ENCODE peak calls at places on chromosomes 1 and 21, in eight cellular contexts. E is body of pancreas; B is left ventricle myocardium inferior; A is esophagus squamous epithelium; W is pancreas; J is SK-N-SH; S is CD4-positive, alpha-beta memory T cell; Z is hepatocyte. Y is an unnamed sample. For H3K4me1, the result is how much of the 10 kb centered on the place peaks cover.

GRCh38 chr1:64983110-64983509 is 16.8 kb upstream of the JAK1 start:
- DNase-seq in E (peak), B (no peak), A (no peak), W (no peak), J (peak), S (no peak), Z (peak), Y (no peak)

GRCh38 chr1:223700942-223701637 is 11.2 kb upstream of the CAPN2 start:
- DNase-seq in E (peak), B (no peak), A (no peak), W (no peak), J (no peak), S (no peak), Z (peak), Y (no peak)

GRCh38 chr1:44089371-44090070 is 29.1 kb upstream of the KLF17 start:
- DNase-seq in E (no peak), B (no peak), A (no peak), W (no peak), J (no peak), S (no peak), Z (no peak), Y (no peak)

GRCh38 chr1:57752847-57753246 is 329.0 kb upstream of the DAB1 start:
- DNase-seq in E (no peak), B (no peak), A (no peak), W (no peak), J (no peak), S (no peak), Z (no peak), Y (no peak)

GRCh38 chr21:34126691-34127090 is 53.3 kb downstream of the MRPS6 start:
- DNase-seq in E (no peak), B (no peak), A (no peak), W (no peak), J (no peak), S (no peak), Z (no peak), Y (no peak)

GRCh38 chr21:33761104-33762036 is 119.1 kb downstream of the ITSN1 start:
- DNase-seq in E (peak), B (no peak), A (no peak), W (no peak), J (no peak), S (no peak), Z (peak), Y (no peak)

GRCh38 chr1:5740865-5741860 is 251.1 kb downstream of the NPHP4 start:
- DNase-seq in E (no peak), B (no peak), A (no peak), W (peak), J (no peak), S (no peak), Z (no peak), Y (no peak)

GRCh38 chr1:38815903-38816627 is 43.5 kb downstream of the RRAGC start:
- DNase-seq in E (no peak), B (no peak), A (no peak), W (no peak), J (no peak), S (no peak), Z (no peak), Y (no peak)

GRCh38 chr21:27275294-27275927 is 308.5 kb upstream of the ADAMTS5 start:
- DNase-seq in E (no peak), B (no peak), A (no peak), W (no peak), J (peak), S (no peak), Z (peak), Y (no peak)

GRCh38 chr1:26181586-26182371 is 4.5 kb downstream of the CNKSR1 start:
- DNase-seq in E (no peak), B (no peak), A (no peak), W (no peak), J (no peak), S (no peak), Z (no peak), Y (no peak)

GRCh38 chr1:38576241-38576640 is 283.3 kb downstream of the RRAGC start:
- DNase-seq in E (no peak), B (no peak), A (no peak), W (no peak), J (no peak), S (no peak), Z (no peak), Y (no peak)

GRCh38 chr1:230713915-230714764 is at the start of gene AGT:
- DNase-seq in E (peak), B (peak), A (no peak), W (peak), J (no peak), S (no peak), Z (peak), Y (peak)

GRCh38 chr1:172746091-172746949 is 87.4 kb downstream of the FASLG start:
- DNase-seq in E (peak), B (no peak), A (no peak), W (no peak), J (no peak), S (peak), Z (peak), Y (no peak)

GRCh38 chr1:245901565-245901964 is 605.5 kb downstream of the SMYD3 start:
- DNase-seq in E (no peak), B (no peak), A (no peak), W (no peak), J (no peak), S (no peak), Z (no peak), Y (no peak)

GRCh38 chr1:218887141-218887925 is 286.3 kb upstream of the LYPLAL1 start:
- DNase-seq in E (no peak), B (no peak), A (no peak), W (no peak), J (no peak), S (no peak), Z (no peak), Y (no peak)

GRCh38 chr1:184296466-184297243 is 90.2 kb upstream of the C1orf21 start:
- DNase-seq in E (peak), B (peak), A (no peak), W (peak), J (no peak), S (no peak), Z (peak), Y (peak)

GRCh38 chr1:1629430-1630190 is 2.4 kb upstream of the MMP23B start:
- DNase-seq in E (no peak), B (no peak), A (no peak), W (no peak), J (peak), S (peak), Z (no peak), Y (peak)

GRCh38 chr1:6695861-6696260 is 5.8 kb downstream of the DNAJC11 start:
- DNase-seq in E (no peak), B (no peak), A (no peak), W (no peak), J (no peak), S (no peak), Z (no peak), Y (no peak)

DNA sequence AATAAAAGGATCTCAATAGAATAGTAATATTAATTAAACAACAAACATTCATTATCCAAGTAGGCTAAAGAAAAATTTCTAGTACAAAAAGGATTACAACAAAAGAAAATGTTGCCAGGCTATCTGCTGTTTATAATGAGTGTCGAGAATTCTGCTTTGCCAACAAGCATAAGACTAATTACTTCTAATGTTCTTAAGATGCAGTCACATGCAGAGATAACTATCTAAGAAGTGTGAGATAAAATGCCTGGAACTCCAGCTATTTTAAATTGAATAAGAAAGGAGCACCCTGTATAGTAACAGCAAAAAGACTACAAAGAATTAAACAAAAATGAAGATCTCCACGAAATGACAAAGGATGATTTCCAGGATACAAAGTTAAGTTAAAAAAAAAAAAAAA is 59.9 kb downstream of the APP start:
- DNase-seq in E (no peak), B (no peak), A (no peak), W (no peak), J (no peak), S (no peak), Z (no peak), Y (no peak)
- H3K4me1 ChIP-seq in E (under half), B (under half), A (under half), W (under half), J (under half), S (under half), Z (under half), Y (under half)

GRCh38 chr1:203571661-203572060 is 55.0 kb upstream of the ATP2B4 start:
- DNase-seq in E (no peak), B (no peak), A (no peak), W (no peak), J (no peak), S (no peak), Z (no peak), Y (no peak)

GRCh38 chr1:203572134-203572625 is 54.5 kb upstream of the ATP2B4 start:
- DNase-seq in E (no peak), B (no peak), A (no peak), W (no peak), J (peak), S (no peak), Z (peak), Y (no peak)

GRCh38 chr1:203573730-203574129 is 52.9 kb upstream of the ATP2B4 start:
- DNase-seq in E (no peak), B (no peak), A (no peak), W (no peak), J (no peak), S (no peak), Z (no peak), Y (no peak)

GRCh38 chr1:203569490-203570318 is 56.9 kb upstream of the ATP2B4 start:
- DNase-seq in E (no peak), B (no peak), A (no peak), W (no peak), J (no peak), S (no peak), Z (no peak), Y (no peak)

DNA sequence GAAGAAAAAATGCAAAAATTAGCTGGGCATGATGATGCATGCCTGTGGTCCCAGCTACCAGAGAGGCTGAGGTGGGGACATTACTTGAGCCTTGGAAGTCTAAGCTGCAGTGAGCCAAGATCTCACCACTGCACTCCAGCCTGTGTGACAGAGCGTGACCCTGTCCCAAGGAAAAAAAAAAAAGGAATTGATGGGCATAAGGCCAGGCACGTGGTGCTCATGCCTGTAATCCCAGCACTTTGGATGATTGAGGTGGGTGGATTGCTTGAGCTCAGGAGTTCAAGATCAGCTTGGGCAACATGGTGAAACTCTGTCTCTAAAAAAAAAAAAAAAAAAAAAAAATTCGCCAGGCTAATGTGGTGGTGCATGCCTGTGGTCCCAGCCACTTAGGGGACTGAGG is 55.8 kb upstream of the ATP2B4 start:
- DNase-seq in E (no peak), B (no peak), A (no peak), W (no peak), J (no peak), S (no peak), Z (no peak), Y (no peak)
- H3K27ac ChIP-seq in E (no peak), B (no peak), A (no peak), W (no peak), J (no peak), S (no peak), Z (no peak), Y (no peak)

GRCh38 chr1:201715801-201716741 is 112.9 kb upstream of the IPO9 start:
- DNase-seq in E (peak), B (no peak), A (no peak), W (peak), J (no peak), S (no peak), Z (no peak), Y (no peak)
- H3K4me1 ChIP-seq in E (under half), B (half or more), A (half or more), W (under half), J (half or more), S (under half), Z (half or more), Y (under half)

GRCh38 chr1:182385885-182386853 is 5.4 kb downstream of the GLUL start:
- DNase-seq in E (no peak), B (no peak), A (no peak), W (no peak), J (no peak), S (no peak), Z (no peak), Y (no peak)

GRCh38 chr1:182387566-182387965 is 4.0 kb downstream of the GLUL start:
- DNase-seq in E (no peak), B (no peak), A (no peak), W (no peak), J (no peak), S (no peak), Z (no peak), Y (no peak)

GRCh38 chr1:182389619-182390047 is 2.0 kb downstream of the GLUL start:
- DNase-seq in E (peak), B (peak), A (no peak), W (no peak), J (peak), S (no peak), Z (no peak), Y (no peak)

GRCh38 chr1:182386980-182387379 is 4.6 kb downstream of the GLUL start:
- DNase-seq in E (no peak), B (no peak), A (no peak), W (no peak), J (no peak), S (no peak), Z (no peak), Y (no peak)

GRCh38 chr1:182388392-182389134 is 3.0 kb downstream of the GLUL start:
- DNase-seq in E (no peak), B (no peak), A (no peak), W (no peak), J (no peak), S (no peak), Z (no peak), Y (no peak)
- H3K27ac ChIP-seq in E (peak), B (peak), A (peak), W (no peak), J (no peak), S (no peak), Z (peak), Y (peak)

DNA sequence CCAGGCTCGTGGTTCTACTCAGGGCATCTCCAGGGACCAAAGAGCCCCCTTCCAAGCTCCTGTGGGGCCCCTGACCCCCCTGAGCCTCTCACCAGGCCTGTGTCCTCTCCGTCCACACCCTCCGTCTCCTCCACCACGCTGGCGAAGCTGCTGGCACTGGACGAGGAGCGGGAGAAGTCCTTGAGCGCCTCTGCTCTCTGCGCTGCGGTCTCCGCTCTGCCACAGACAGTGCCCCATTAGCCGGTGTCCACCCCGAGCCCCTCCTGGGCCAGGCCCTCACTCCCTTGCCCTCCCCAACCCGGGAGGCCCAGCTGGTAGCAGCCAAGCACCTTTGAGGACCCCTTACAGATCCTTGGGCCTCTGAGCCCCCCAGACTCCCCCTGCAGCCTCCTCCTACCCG is 69.8 kb downstream of the RAP1GAP start:
- DNase-seq in E (no peak), B (no peak), A (no peak), W (no peak), J (no peak), S (no peak), Z (no peak), Y (no peak)
- H3K4me1 ChIP-seq in E (under half), B (under half), A (under half), W (under half), J (under half), S (under half), Z (under half), Y (under half)

DNA sequence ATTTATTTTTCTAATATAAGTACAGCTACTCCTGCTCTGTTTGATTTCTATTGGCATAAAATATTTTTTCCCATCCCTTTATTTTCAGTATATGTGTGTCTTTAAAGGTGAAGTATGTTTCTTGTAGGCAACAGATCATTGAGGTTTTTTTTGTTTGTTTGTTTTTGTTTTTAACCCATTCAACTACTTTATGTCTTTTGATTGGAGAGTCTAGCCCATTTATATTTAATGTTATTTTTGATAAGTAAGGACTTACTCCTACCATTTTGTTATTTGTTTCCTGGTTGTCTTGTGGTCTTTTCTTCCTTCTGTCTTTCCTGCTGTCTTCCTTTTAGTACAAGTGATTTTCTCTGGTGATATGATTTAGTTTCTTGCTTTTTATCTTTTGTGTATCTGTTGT is 285.1 kb upstream of the PROX1 start:
- DNase-seq in E (no peak), B (no peak), A (no peak), W (no peak), J (no peak), S (no peak), Z (no peak), Y (no peak)
- H3K27ac ChIP-seq in E (no peak), B (no peak), A (no peak), W (no peak), J (no peak), S (no peak), Z (no peak), Y (no peak)

Y was measured in right lobe of liver.